ENCODE peak calls at places on chromosomes 5 and 9, in ten cellular contexts. One of them, this sample, is unnamed.

GRCh38 chr9:13239208-13239607 is 40.3 kb downstream of the MPDZ start:
- DNase-seq in spleen: no peak
- DNase-seq in activated T-helper 9 cell treated with anti-CD3 and anti-CD28 coated beads, Interleukin-2, amount 50 U/mL, for 16 hours: no peak
- DNase-seq in GM06990: no peak
- DNase-seq in trophoblast cell: no peak
- DNase-seq in A172: no peak
- DNase-seq in CD8-positive, alpha-beta T cell: no peak
- DNase-seq in GM13977: no peak
- DNase-seq in GM04504: no peak
- DNase-seq in left ventricle myocardium superior: no peak
- DNase-seq in this sample: no peak

GRCh38 chr9:95003694-95004451 is 277.4 kb downstream of the AOPEP start:
- DNase-seq in spleen: no peak
- DNase-seq in activated T-helper 9 cell treated with anti-CD3 and anti-CD28 coated beads, Interleukin-2, amount 50 U/mL, for 16 hours: no peak
- DNase-seq in GM06990: peak; percentile 52
- DNase-seq in trophoblast cell: peak; percentile 33
- DNase-seq in A172: peak; percentile 61
- DNase-seq in CD8-positive, alpha-beta T cell: no peak
- DNase-seq in GM13977: peak; percentile 76
- DNase-seq in GM04504: no peak
- DNase-seq in left ventricle myocardium superior: peak; percentile 77
- DNase-seq in this sample: no peak

GRCh38 chr5:141172381-141173204 is at the start of gene PCDHB7:
- DNase-seq in spleen: no peak
- DNase-seq in activated T-helper 9 cell treated with anti-CD3 and anti-CD28 coated beads, Interleukin-2, amount 50 U/mL, for 16 hours: no peak
- DNase-seq in GM06990: no peak
- DNase-seq in trophoblast cell: peak; percentile 2
- DNase-seq in A172: peak; percentile 51
- DNase-seq in CD8-positive, alpha-beta T cell: no peak
- DNase-seq in GM13977: no peak
- DNase-seq in GM04504: no peak
- DNase-seq in left ventricle myocardium superior: no peak
- DNase-seq in this sample: no peak

GRCh38 chr5:75044406-75044805 is 8.0 kb downstream of the GCNT4 start:
- DNase-seq in spleen: no peak
- DNase-seq in activated T-helper 9 cell treated with anti-CD3 and anti-CD28 coated beads, Interleukin-2, amount 50 U/mL, for 16 hours: no peak
- DNase-seq in GM06990: no peak
- DNase-seq in trophoblast cell: no peak
- DNase-seq in A172: peak; percentile 59
- DNase-seq in CD8-positive, alpha-beta T cell: no peak
- DNase-seq in GM13977: no peak
- DNase-seq in GM04504: no peak
- DNase-seq in left ventricle myocardium superior: no peak
- DNase-seq in this sample: no peak

GRCh38 chr9:76634356-76635054 is 129.7 kb upstream of the PCA3 start:
- DNase-seq in spleen: no peak
- DNase-seq in activated T-helper 9 cell treated with anti-CD3 and anti-CD28 coated beads, Interleukin-2, amount 50 U/mL, for 16 hours: no peak
- DNase-seq in GM06990: no peak
- DNase-seq in trophoblast cell: peak; percentile 34
- DNase-seq in A172: peak; percentile 85
- DNase-seq in CD8-positive, alpha-beta T cell: no peak
- DNase-seq in GM13977: no peak
- DNase-seq in GM04504: no peak
- DNase-seq in left ventricle myocardium superior: no peak
- DNase-seq in this sample: no peak

GRCh38 chr5:157977957-157978505 is 119.1 kb upstream of the CLINT1 start:
- DNase-seq in spleen: no peak
- DNase-seq in activated T-helper 9 cell treated with anti-CD3 and anti-CD28 coated beads, Interleukin-2, amount 50 U/mL, for 16 hours: no peak
- DNase-seq in GM06990: no peak
- DNase-seq in trophoblast cell: no peak
- DNase-seq in A172: no peak
- DNase-seq in CD8-positive, alpha-beta T cell: no peak
- DNase-seq in GM13977: no peak
- DNase-seq in GM04504: no peak
- DNase-seq in left ventricle myocardium superior: peak; percentile 55
- DNase-seq in this sample: no peak

GRCh38 chr9:96048116-96048953 is 172.8 kb downstream of the ERCC6L2 start:
- DNase-seq in spleen: peak; percentile 50
- DNase-seq in activated T-helper 9 cell treated with anti-CD3 and anti-CD28 coated beads, Interleukin-2, amount 50 U/mL, for 16 hours: no peak
- DNase-seq in GM06990: no peak
- DNase-seq in trophoblast cell: no peak
- DNase-seq in A172: no peak
- DNase-seq in CD8-positive, alpha-beta T cell: no peak
- DNase-seq in GM13977: no peak
- DNase-seq in GM04504: no peak
- DNase-seq in left ventricle myocardium superior: no peak
- DNase-seq in this sample: no peak

GRCh38 chr9:29214702-29215248 is 1641.5 kb upstream of the C9orf72 start:
- DNase-seq in spleen: no peak
- DNase-seq in activated T-helper 9 cell treated with anti-CD3 and anti-CD28 coated beads, Interleukin-2, amount 50 U/mL, for 16 hours: no peak
- DNase-seq in GM06990: no peak
- DNase-seq in trophoblast cell: no peak
- DNase-seq in A172: no peak
- DNase-seq in CD8-positive, alpha-beta T cell: no peak
- DNase-seq in GM13977: no peak
- DNase-seq in GM04504: no peak
- DNase-seq in left ventricle myocardium superior: no peak
- DNase-seq in this sample: no peak

GRCh38 chr9:117073539-117074336 is 341.1 kb downstream of the ASTN2 start:
- DNase-seq in spleen: no peak
- DNase-seq in activated T-helper 9 cell treated with anti-CD3 and anti-CD28 coated beads, Interleukin-2, amount 50 U/mL, for 16 hours: no peak
- DNase-seq in GM06990: no peak
- DNase-seq in trophoblast cell: peak; percentile 88
- DNase-seq in A172: peak; percentile 19
- DNase-seq in CD8-positive, alpha-beta T cell: no peak
- DNase-seq in GM13977: peak; percentile 73
- DNase-seq in GM04504: no peak
- DNase-seq in left ventricle myocardium superior: no peak
- DNase-seq in this sample: no peak

GRCh38 chr5:32771037-32771436 is 59.9 kb downstream of the NPR3 start:
- DNase-seq in spleen: no peak
- DNase-seq in activated T-helper 9 cell treated with anti-CD3 and anti-CD28 coated beads, Interleukin-2, amount 50 U/mL, for 16 hours: no peak
- DNase-seq in GM06990: no peak
- DNase-seq in trophoblast cell: no peak
- DNase-seq in A172: no peak
- DNase-seq in CD8-positive, alpha-beta T cell: no peak
- DNase-seq in GM13977: no peak
- DNase-seq in GM04504: no peak
- DNase-seq in left ventricle myocardium superior: peak; percentile 68
- DNase-seq in this sample: no peak

GRCh38 chr5:144467795-144468194 is 297.1 kb downstream of the KCTD16 start:
- DNase-seq in spleen: no peak
- DNase-seq in activated T-helper 9 cell treated with anti-CD3 and anti-CD28 coated beads, Interleukin-2, amount 50 U/mL, for 16 hours: no peak
- DNase-seq in GM06990: no peak
- DNase-seq in trophoblast cell: peak; percentile 28
- DNase-seq in A172: peak; percentile 54
- DNase-seq in CD8-positive, alpha-beta T cell: no peak
- DNase-seq in GM13977: no peak
- DNase-seq in GM04504: peak; percentile 18
- DNase-seq in left ventricle myocardium superior: no peak
- DNase-seq in this sample: no peak

GRCh38 chr9:114396558-114397218 is 8.9 kb upstream of the AKNA start:
- DNase-seq in spleen: no peak
- DNase-seq in activated T-helper 9 cell treated with anti-CD3 and anti-CD28 coated beads, Interleukin-2, amount 50 U/mL, for 16 hours: no peak
- DNase-seq in GM06990: no peak
- DNase-seq in trophoblast cell: no peak
- DNase-seq in A172: no peak
- DNase-seq in CD8-positive, alpha-beta T cell: no peak
- DNase-seq in GM13977: no peak
- DNase-seq in GM04504: peak; percentile 71
- DNase-seq in left ventricle myocardium superior: no peak
- DNase-seq in this sample: no peak

GRCh38 chr5:12177851-12178250 is 273.6 kb upstream of the CTNND2 start:
- DNase-seq in spleen: no peak
- DNase-seq in activated T-helper 9 cell treated with anti-CD3 and anti-CD28 coated beads, Interleukin-2, amount 50 U/mL, for 16 hours: no peak
- DNase-seq in GM06990: no peak
- DNase-seq in trophoblast cell: no peak
- DNase-seq in A172: no peak
- DNase-seq in CD8-positive, alpha-beta T cell: no peak
- DNase-seq in GM13977: no peak
- DNase-seq in GM04504: no peak
- DNase-seq in left ventricle myocardium superior: no peak
- DNase-seq in this sample: no peak

GRCh38 chr5:60829490-60830266 is 14.4 kb downstream of the ELOVL7 start:
- DNase-seq in spleen: no peak
- DNase-seq in activated T-helper 9 cell treated with anti-CD3 and anti-CD28 coated beads, Interleukin-2, amount 50 U/mL, for 16 hours: no peak
- DNase-seq in GM06990: peak; percentile 13
- DNase-seq in trophoblast cell: peak; percentile 58
- DNase-seq in A172: no peak
- DNase-seq in CD8-positive, alpha-beta T cell: no peak
- DNase-seq in GM13977: no peak
- DNase-seq in GM04504: no peak
- DNase-seq in left ventricle myocardium superior: no peak
- DNase-seq in this sample: no peak

GRCh38 chr9:93159601-93160418 is 24.1 kb upstream of the WNK2 start:
- DNase-seq in spleen: peak; percentile 96
- DNase-seq in activated T-helper 9 cell treated with anti-CD3 and anti-CD28 coated beads, Interleukin-2, amount 50 U/mL, for 16 hours: peak; percentile 59
- DNase-seq in GM06990: peak; percentile 75
- DNase-seq in trophoblast cell: peak; percentile 92
- DNase-seq in A172: peak; percentile 75
- DNase-seq in CD8-positive, alpha-beta T cell: peak; percentile 54
- DNase-seq in GM13977: peak; percentile 91
- DNase-seq in GM04504: peak; percentile 33
- DNase-seq in left ventricle myocardium superior: peak; percentile 92
- DNase-seq in this sample: peak; percentile 60

GRCh38 chr5:179137643-179138567 is 77.7 kb downstream of the ZNF354C start:
- DNase-seq in spleen: peak; percentile 66
- DNase-seq in activated T-helper 9 cell treated with anti-CD3 and anti-CD28 coated beads, Interleukin-2, amount 50 U/mL, for 16 hours: no peak
- DNase-seq in GM06990: no peak
- DNase-seq in trophoblast cell: no peak
- DNase-seq in A172: no peak
- DNase-seq in CD8-positive, alpha-beta T cell: no peak
- DNase-seq in GM13977: no peak
- DNase-seq in GM04504: no peak
- DNase-seq in left ventricle myocardium superior: no peak
- DNase-seq in this sample: no peak

GRCh38 chr9:130212543-130213297 is 40.5 kb downstream of the NCS1 start:
- DNase-seq in spleen: no peak
- DNase-seq in activated T-helper 9 cell treated with anti-CD3 and anti-CD28 coated beads, Interleukin-2, amount 50 U/mL, for 16 hours: no peak
- DNase-seq in GM06990: no peak
- DNase-seq in trophoblast cell: peak; percentile 77
- DNase-seq in A172: no peak
- DNase-seq in CD8-positive, alpha-beta T cell: no peak
- DNase-seq in GM13977: no peak
- DNase-seq in GM04504: no peak
- DNase-seq in left ventricle myocardium superior: no peak
- DNase-seq in this sample: no peak

GRCh38 chr9:6305954-6306563 is 22.1 kb upstream of the TPD52L3 start:
- DNase-seq in spleen: no peak
- DNase-seq in activated T-helper 9 cell treated with anti-CD3 and anti-CD28 coated beads, Interleukin-2, amount 50 U/mL, for 16 hours: no peak
- DNase-seq in GM06990: peak; percentile 9
- DNase-seq in trophoblast cell: peak; percentile 66
- DNase-seq in A172: peak; percentile 40
- DNase-seq in CD8-positive, alpha-beta T cell: no peak
- DNase-seq in GM13977: peak; percentile 33
- DNase-seq in GM04504: peak; percentile 12
- DNase-seq in left ventricle myocardium superior: no peak
- DNase-seq in this sample: no peak

GRCh38 chr9:80994892-80995291 is 694.5 kb downstream of the TLE1 start:
- DNase-seq in spleen: no peak
- DNase-seq in activated T-helper 9 cell treated with anti-CD3 and anti-CD28 coated beads, Interleukin-2, amount 50 U/mL, for 16 hours: no peak
- DNase-seq in GM06990: no peak
- DNase-seq in trophoblast cell: no peak
- DNase-seq in A172: peak; percentile 72
- DNase-seq in CD8-positive, alpha-beta T cell: no peak
- DNase-seq in GM13977: no peak
- DNase-seq in GM04504: no peak
- DNase-seq in left ventricle myocardium superior: no peak
- DNase-seq in this sample: no peak

GRCh38 chr5:59661306-59661705 is 232.2 kb downstream of the PDE4D start:
- DNase-seq in spleen: no peak
- DNase-seq in activated T-helper 9 cell treated with anti-CD3 and anti-CD28 coated beads, Interleukin-2, amount 50 U/mL, for 16 hours: no peak
- DNase-seq in GM06990: no peak
- DNase-seq in trophoblast cell: peak; percentile 18
- DNase-seq in A172: no peak
- DNase-seq in CD8-positive, alpha-beta T cell: no peak
- DNase-seq in GM13977: no peak
- DNase-seq in GM04504: no peak
- DNase-seq in left ventricle myocardium superior: no peak
- DNase-seq in this sample: no peak

GRCh38 chr9:135130266-135130976 is 43.0 kb downstream of the OLFM1 start:
- DNase-seq in spleen: no peak
- DNase-seq in activated T-helper 9 cell treated with anti-CD3 and anti-CD28 coated beads, Interleukin-2, amount 50 U/mL, for 16 hours: no peak
- DNase-seq in GM06990: no peak
- DNase-seq in trophoblast cell: no peak
- DNase-seq in A172: peak; percentile 98
- DNase-seq in CD8-positive, alpha-beta T cell: no peak
- DNase-seq in GM13977: no peak
- DNase-seq in GM04504: no peak
- DNase-seq in left ventricle myocardium superior: no peak
- DNase-seq in this sample: no peak